ENCODE peak calls at places on chromosomes 3 and 15, in eight cellular contexts. A is GM13976, E is A549, K is HepG2, L is Calu3, J is ovary, G is endothelial cell, S is progenitor cell of endocrine pancreas. N is an unnamed sample.

GRCh38 chr3:24110051-24110450 is 165.0 kb downstream of the NR1D2 start:
- DNase-seq in A (no peak), E (no peak), K (no peak), L (no peak), J (no peak), G (no peak), S (no peak), N (no peak)

GRCh38 chr3:5144316-5144994 is 22.4 kb downstream of the ARL8B start:
- DNase-seq in A (no peak), E (no peak), K (no peak), L (peak), J (no peak), G (no peak), S (no peak), N (no peak)

GRCh38 chr15:92079047-92079446 is 225.5 kb downstream of the SLCO3A1 start:
- DNase-seq in A (no peak), E (peak), K (peak), L (peak), J (no peak), G (no peak), S (no peak), N (peak)

GRCh38 chr3:168165390-168166269 is 69.9 kb upstream of the GOLIM4 start:
- DNase-seq in A (peak), E (peak), K (peak), L (peak), J (no peak), G (peak), S (peak), N (peak)

GRCh38 chr3:194945508-194945907 is 259.8 kb downstream of the FAM43A start:
- DNase-seq in A (no peak), E (no peak), K (no peak), L (no peak), J (no peak), G (no peak), S (no peak), N (no peak)

GRCh38 chr15:32898991-32899613 is 181.3 kb downstream of the GREM1 start:
- DNase-seq in A (no peak), E (peak), K (no peak), L (no peak), J (no peak), G (no peak), S (no peak), N (no peak)

GRCh38 chr3:24389108-24390090 is 105.3 kb downstream of the THRB start:
- DNase-seq in A (no peak), E (no peak), K (no peak), L (no peak), J (no peak), G (no peak), S (no peak), N (no peak)

GRCh38 chr3:152719264-152719663 is 115.7 kb upstream of the P2RY1 start:
- DNase-seq in A (no peak), E (no peak), K (no peak), L (no peak), J (no peak), G (no peak), S (no peak), N (no peak)

GRCh38 chr3:56303508-56303907 is 164.8 kb downstream of the ERC2 start:
- DNase-seq in A (peak), E (peak), K (peak), L (peak), J (no peak), G (peak), S (no peak), N (peak)

GRCh38 chr3:114718897-114719208 is 425.0 kb downstream of the TIGIT start:
- DNase-seq in A (no peak), E (no peak), K (peak), L (no peak), J (no peak), G (no peak), S (no peak), N (no peak)

GRCh38 chr3:37174532-37175126 is at the start of gene LRRFIP2:
- DNase-seq in A (peak), E (no peak), K (no peak), L (no peak), J (no peak), G (no peak), S (no peak), N (peak)

GRCh38 chr3:195461518-195462307 is 18.9 kb upstream of the ACAP2 start:
- DNase-seq in A (no peak), E (no peak), K (no peak), L (no peak), J (no peak), G (no peak), S (no peak), N (no peak)

GRCh38 chr15:40097968-40098476 is 10.7 kb downstream of the BMF start:
- DNase-seq in A (no peak), E (no peak), K (no peak), L (no peak), J (no peak), G (no peak), S (no peak), N (no peak)

GRCh38 chr3:108125550-108126071 is 34.8 kb upstream of the CD47 start:
- DNase-seq in A (no peak), E (no peak), K (no peak), L (no peak), J (no peak), G (peak), S (no peak), N (peak)

GRCh38 chr15:90165659-90166489 is 35.3 kb upstream of the SEMA4B start:
- DNase-seq in A (peak), E (peak), K (peak), L (peak), J (peak), G (no peak), S (no peak), N (peak)

GRCh38 chr15:54131410-54131809 is 153.2 kb downstream of the UNC13C start:
- DNase-seq in A (no peak), E (no peak), K (no peak), L (no peak), J (no peak), G (no peak), S (no peak), N (no peak)

GRCh38 chr3:29694783-29695182 is 413.9 kb downstream of the RBMS3 start:
- DNase-seq in A (no peak), E (peak), K (peak), L (peak), J (no peak), G (no peak), S (no peak), N (no peak)

GRCh38 chr3:105553851-105554250 is 187.1 kb downstream of the ALCAM start:
- DNase-seq in A (no peak), E (no peak), K (no peak), L (no peak), J (no peak), G (no peak), S (no peak), N (no peak)

GRCh38 chr15:79140846-79141570 is 50.4 kb upstream of the RASGRF1 start:
- DNase-seq in A (no peak), E (no peak), K (no peak), L (no peak), J (no peak), G (no peak), S (no peak), N (no peak)

GRCh38 chr3:36480916-36481648 is 100.8 kb downstream of the STAC start:
- DNase-seq in A (no peak), E (no peak), K (no peak), L (no peak), J (no peak), G (no peak), S (no peak), N (no peak)

GRCh38 chr15:56918907-56919707 is 663 bp downstream of the TCF12 start:
- DNase-seq in A (peak), E (peak), K (peak), L (peak), J (peak), G (peak), S (peak), N (peak)

GRCh38 chr15:75321711-75322110 is 14.2 kb upstream of the COMMD4 start:
- DNase-seq in A (no peak), E (no peak), K (no peak), L (no peak), J (no peak), G (no peak), S (no peak), N (no peak)

GRCh38 chr3:127694467-127695215 is 21.9 kb downstream of the ABTB1 start:
- DNase-seq in A (no peak), E (peak), K (peak), L (peak), J (no peak), G (peak), S (no peak), N (peak)

GRCh38 chr3:101230618-101231017 is 89.8 kb downstream of the IMPG2 start:
- DNase-seq in A (no peak), E (no peak), K (no peak), L (no peak), J (no peak), G (no peak), S (no peak), N (no peak)

GRCh38 chr15:88897456-88898194 is 2.3 kb upstream of the HAPLN3 start:
- DNase-seq in A (no peak), E (peak), K (peak), L (peak), J (peak), G (peak), S (peak), N (peak)

GRCh38 chr15:42692536-42692935 is 44.4 kb downstream of the CDAN1 start:
- DNase-seq in A (no peak), E (no peak), K (no peak), L (no peak), J (no peak), G (no peak), S (no peak), N (no peak)

GRCh38 chr3:25854214-25854613 is 64.3 kb downstream of the OXSM start:
- DNase-seq in A (no peak), E (peak), K (no peak), L (no peak), J (no peak), G (no peak), S (no peak), N (no peak)

GRCh38 chr15:85778107-85778776 is 16.5 kb downstream of the KLHL25 start:
- DNase-seq in A (no peak), E (no peak), K (no peak), L (no peak), J (no peak), G (no peak), S (no peak), N (no peak)

GRCh38 chr3:85148056-85148455 is 189.3 kb downstream of the CADM2 start:
- DNase-seq in A (no peak), E (no peak), K (no peak), L (peak), J (no peak), G (no peak), S (no peak), N (no peak)

GRCh38 chr3:37725842-37726241 is 135.8 kb upstream of the CTDSPL start:
- DNase-seq in A (no peak), E (no peak), K (no peak), L (no peak), J (no peak), G (no peak), S (no peak), N (no peak)

GRCh38 chr3:4508048-4508981 is 15.2 kb downstream of the ITPR1 start:
- DNase-seq in A (peak), E (no peak), K (no peak), L (no peak), J (no peak), G (no peak), S (no peak), N (peak)

GRCh38 chr3:160754371-160754854 is 1.6 kb upstream of the PPM1L start:
- DNase-seq in A (peak), E (no peak), K (no peak), L (peak), J (no peak), G (peak), S (no peak), N (peak)

GRCh38 chr3:37064747-37065146 is 71.4 kb downstream of the MLH1 start:
- DNase-seq in A (no peak), E (no peak), K (no peak), L (no peak), J (no peak), G (no peak), S (no peak), N (no peak)

GRCh38 chr3:153901152-153901551 is 220.0 kb upstream of the ARHGEF26 start:
- DNase-seq in A (no peak), E (no peak), K (no peak), L (no peak), J (no peak), G (no peak), S (no peak), N (no peak)

DNA sequence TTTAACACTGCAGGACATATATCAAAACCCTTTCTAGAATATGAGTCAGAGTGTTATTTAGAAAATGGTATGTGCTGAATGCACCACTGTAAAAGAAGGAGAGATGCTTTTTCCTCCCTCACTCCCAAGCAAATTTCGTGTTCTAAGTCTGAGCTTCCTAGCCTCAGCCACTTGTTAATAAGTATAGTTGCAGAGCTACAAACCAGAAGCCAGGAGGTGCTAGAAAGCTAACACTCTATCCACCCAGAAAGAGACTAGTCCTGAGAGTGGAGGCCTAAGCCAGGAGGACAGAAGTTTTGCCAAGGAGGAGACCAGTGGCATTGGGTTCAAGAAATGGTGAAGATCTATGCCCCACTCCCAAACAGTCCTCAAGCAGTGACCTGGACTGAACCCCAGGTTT is 40.5 kb upstream of the GYG1 start:
- DNase-seq in A (no peak), E (peak), K (peak), L (no peak), J (no peak), G (no peak), S (no peak), N (no peak)
- TF ChIP-seq CTCF in A (no peak), E (no peak), K (peak), L (peak), J (no peak), G (no peak), S (no peak), N (peak)

GRCh38 chr3:41792806-41793205 is 169.1 kb downstream of the ULK4 start:
- DNase-seq in A (no peak), E (no peak), K (no peak), L (no peak), J (no peak), G (no peak), S (no peak), N (no peak)
- TF ChIP-seq CTCF in A (no peak), E (no peak), K (no peak), L (no peak), J (no peak), G (peak), S (no peak), N (no peak)

GRCh38 chr3:71064288-71064975 is 519.1 kb downstream of the FOXP1 start:
- DNase-seq in A (peak), E (peak), K (peak), L (peak), J (no peak), G (peak), S (peak), N (peak)
- TF ChIP-seq CTCF in A (no peak), E (no peak), K (no peak), L (no peak), J (no peak), G (no peak), S (peak), N (no peak)

DNA sequence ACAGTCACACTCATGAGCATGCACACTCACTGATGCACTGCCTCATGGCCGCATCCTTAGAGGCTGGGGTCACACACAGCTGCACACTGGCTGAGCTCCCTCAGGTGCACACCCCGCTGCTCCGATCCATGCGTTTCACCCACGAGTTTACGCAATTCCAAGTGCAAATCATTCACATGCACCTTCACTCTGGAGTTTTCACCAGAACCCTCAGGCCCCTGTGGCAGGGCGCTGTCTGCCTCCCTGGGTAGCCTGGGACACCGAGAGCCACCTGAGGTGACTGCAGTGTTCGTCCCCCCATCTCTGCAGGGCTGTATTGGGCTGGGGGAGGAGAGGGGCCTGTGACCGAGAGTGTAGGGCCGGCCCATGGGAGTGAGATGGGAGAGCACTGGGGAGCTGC is 134.8 kb downstream of the FBLN2 start:
- DNase-seq in A (no peak), E (no peak), K (no peak), L (no peak), J (no peak), G (no peak), S (no peak), N (no peak)
- TF ChIP-seq CTCF in A (no peak), E (no peak), K (no peak), L (no peak), J (no peak), G (no peak), S (no peak), N (no peak)

GRCh38 chr3:52509753-52510328 is 14.7 kb downstream of the STAB1 start:
- DNase-seq in A (no peak), E (no peak), K (no peak), L (peak), J (no peak), G (no peak), S (no peak), N (no peak)
- TF ChIP-seq CTCF in A (no peak), E (no peak), K (peak), L (no peak), J (no peak), G (no peak), S (no peak), N (no peak)

DNA sequence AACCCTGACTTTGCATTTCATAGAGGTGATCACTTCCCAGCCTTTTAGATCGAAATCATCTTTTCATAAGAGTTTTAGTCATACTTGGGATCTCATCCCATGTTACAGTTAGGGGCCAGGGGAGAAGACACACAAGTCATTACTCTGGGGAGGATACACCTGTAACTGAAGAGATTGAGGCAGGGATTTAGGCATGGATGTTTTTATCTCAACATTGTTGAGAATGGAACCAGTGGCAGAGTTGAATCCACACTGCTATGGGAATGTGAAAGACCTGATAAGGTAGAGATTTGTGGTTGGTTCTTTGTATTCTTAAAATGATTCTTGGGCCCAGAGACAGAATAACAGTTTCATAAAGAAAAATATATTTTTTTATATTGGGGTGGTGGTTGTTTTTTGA is 16.2 kb upstream of the CLEC3B start:
- DNase-seq in A (no peak), E (no peak), K (no peak), L (no peak), J (no peak), G (no peak), S (no peak), N (no peak)
- TF ChIP-seq CTCF in A (no peak), E (no peak), K (no peak), L (no peak), J (no peak), G (no peak), S (no peak), N (no peak)

DNA sequence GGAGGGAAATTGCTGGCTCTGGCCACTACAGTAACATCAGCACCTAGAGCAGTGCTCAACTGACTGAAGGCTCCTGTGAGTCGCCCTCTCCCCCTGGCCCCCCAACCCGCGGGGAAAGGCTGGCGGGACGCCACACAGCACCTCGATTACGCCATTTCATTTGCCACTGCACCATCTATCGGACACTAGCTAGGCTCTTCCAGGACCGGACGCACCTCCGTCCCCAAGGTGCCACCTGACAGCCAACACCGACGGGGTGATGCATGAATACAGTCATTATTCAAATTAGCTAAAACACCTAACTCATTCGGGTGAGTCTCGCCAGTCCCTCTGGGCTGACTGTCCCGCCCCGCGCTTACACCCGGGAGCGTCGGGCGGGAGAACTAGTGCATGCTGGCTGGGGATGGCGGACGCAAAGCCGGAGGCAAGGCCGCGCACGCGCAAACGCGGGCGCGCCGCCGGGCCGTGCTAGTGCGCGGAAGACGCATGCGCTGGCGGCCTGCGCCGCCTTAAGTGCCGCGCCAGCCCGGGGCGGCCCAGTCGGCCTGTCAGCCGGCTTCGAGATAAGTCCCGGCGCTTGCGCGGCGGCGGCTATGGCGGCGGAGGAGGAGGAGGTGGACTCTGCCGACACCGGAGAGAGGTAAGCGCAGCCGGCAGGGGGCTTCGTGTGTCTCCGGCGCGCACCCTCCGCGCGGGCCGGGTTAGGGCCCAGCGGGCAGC is at the start of gene ABHD5:
- DNase-seq in A (peak), E (peak), K (peak), L (peak), J (peak), G (peak), S (peak), N (peak)
- TF ChIP-seq CTCF in A (peak), E (peak), K (peak), L (no peak), J (no peak), G (peak), S (peak), N (no peak)

GRCh38 chr3:177822826-177823225 is 625.5 kb upstream of the TBL1XR1 start:
- DNase-seq in A (no peak), E (no peak), K (no peak), L (no peak), J (no peak), G (no peak), S (no peak), N (no peak)

GRCh38 chr3:177816667-177817208 is 619.5 kb upstream of the TBL1XR1 start:
- DNase-seq in A (no peak), E (peak), K (peak), L (peak), J (no peak), G (no peak), S (no peak), N (no peak)

GRCh38 chr3:177817746-177818145 is 620.5 kb upstream of the TBL1XR1 start:
- DNase-seq in A (no peak), E (no peak), K (no peak), L (no peak), J (no peak), G (no peak), S (no peak), N (no peak)

GRCh38 chr3:177820683-177821316 is 623.5 kb upstream of the TBL1XR1 start:
- DNase-seq in A (peak), E (no peak), K (no peak), L (no peak), J (no peak), G (no peak), S (no peak), N (no peak)

DNA sequence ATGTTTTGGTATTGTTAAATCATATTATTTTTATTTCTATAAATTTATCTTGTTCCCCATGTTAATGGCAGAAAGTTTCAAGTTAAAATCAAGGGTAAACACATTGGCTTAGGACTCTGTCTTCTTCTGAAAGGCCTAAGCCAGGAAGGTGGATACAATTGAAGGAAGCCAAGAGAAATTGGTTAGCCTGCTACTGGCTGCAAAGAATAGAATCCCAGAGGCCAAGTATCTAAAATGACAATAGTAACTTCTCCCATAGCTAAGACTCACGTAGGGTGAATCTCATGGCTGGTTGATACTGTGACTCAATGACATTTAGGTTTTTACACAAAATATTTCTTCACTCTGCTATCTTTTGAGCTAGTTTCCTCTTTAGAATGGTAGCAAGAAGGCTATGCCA is 621.4 kb upstream of the TBL1XR1 start:
- DNase-seq in A (no peak), E (no peak), K (no peak), L (no peak), J (no peak), G (no peak), S (no peak), N (no peak)
- TF ChIP-seq CTCF in A (no peak), E (no peak), K (no peak), L (no peak), J (no peak), G (no peak), S (no peak), N (no peak)

GRCh38 chr3:1987983-1988382 is 110.7 kb upstream of the CNTN4 start:
- DNase-seq in A (no peak), E (peak), K (no peak), L (peak), J (no peak), G (no peak), S (no peak), N (peak)
- TF ChIP-seq CTCF in A (no peak), E (no peak), K (no peak), L (no peak), J (no peak), G (no peak), S (peak), N (no peak)